ENCODE peak calls at places on chromosome 22, in six cellular contexts. One of them, this sample, is unnamed.

GRCh38 chr22:50197000-50197800 is 3.6 kb upstream of the SELENOO start:
- DNase-seq in fibroblast of villous mesenchyme: no peak
- DNase-seq in fibroblast of the aortic adventitia: no peak
- DNase-seq in progenitor cell of endocrine pancreas: no peak
- DNase-seq in nephron progenitor cell: no peak
- DNase-seq in adrenal gland: no peak
- DNase-seq in this sample: no peak

GRCh38 chr22:49936018-49936972 is 17.9 kb downstream of the CRELD2 start:
- DNase-seq in fibroblast of villous mesenchyme: peak; percentile 91
- DNase-seq in fibroblast of the aortic adventitia: peak; percentile 92
- DNase-seq in progenitor cell of endocrine pancreas: no peak
- DNase-seq in nephron progenitor cell: peak; percentile 62
- DNase-seq in adrenal gland: peak; percentile 95
- DNase-seq in this sample: peak; percentile 82

GRCh38 chr22:32237021-32237420 is 18.1 kb downstream of the SLC5A4 start:
- DNase-seq in fibroblast of villous mesenchyme: no peak
- DNase-seq in fibroblast of the aortic adventitia: no peak
- DNase-seq in progenitor cell of endocrine pancreas: no peak
- DNase-seq in nephron progenitor cell: no peak
- DNase-seq in adrenal gland: no peak
- DNase-seq in this sample: no peak

GRCh38 chr22:25909988-25910387 is 168.0 kb downstream of the MYO18B start:
- DNase-seq in fibroblast of villous mesenchyme: no peak
- DNase-seq in fibroblast of the aortic adventitia: no peak
- DNase-seq in progenitor cell of endocrine pancreas: no peak
- DNase-seq in nephron progenitor cell: no peak
- DNase-seq in adrenal gland: no peak
- DNase-seq in this sample: no peak

GRCh38 chr22:32590556-32590955 is 115.9 kb downstream of the FBXO7 start:
- DNase-seq in fibroblast of villous mesenchyme: peak; percentile 60
- DNase-seq in fibroblast of the aortic adventitia: peak; percentile 55
- DNase-seq in progenitor cell of endocrine pancreas: no peak
- DNase-seq in nephron progenitor cell: no peak
- DNase-seq in adrenal gland: no peak
- DNase-seq in this sample: no peak

GRCh38 chr22:50696251-50696798 is 23.7 kb downstream of the SHANK3 start:
- DNase-seq in fibroblast of villous mesenchyme: no peak
- DNase-seq in fibroblast of the aortic adventitia: no peak
- DNase-seq in progenitor cell of endocrine pancreas: no peak
- DNase-seq in nephron progenitor cell: no peak
- DNase-seq in adrenal gland: no peak
- DNase-seq in this sample: peak; percentile 14

GRCh38 chr22:50572965-50573364 is 5.3 kb downstream of the CPT1B start:
- DNase-seq in fibroblast of villous mesenchyme: no peak
- DNase-seq in fibroblast of the aortic adventitia: no peak
- DNase-seq in progenitor cell of endocrine pancreas: no peak
- DNase-seq in nephron progenitor cell: no peak
- DNase-seq in adrenal gland: no peak
- DNase-seq in this sample: no peak

GRCh38 chr22:25318081-25318823 is 98.8 kb downstream of the CRYBB2 start:
- DNase-seq in fibroblast of villous mesenchyme: no peak
- DNase-seq in fibroblast of the aortic adventitia: no peak
- DNase-seq in progenitor cell of endocrine pancreas: no peak
- DNase-seq in nephron progenitor cell: no peak
- DNase-seq in adrenal gland: no peak
- DNase-seq in this sample: no peak

GRCh38 chr22:39362932-39363331 is 13.1 kb downstream of the SYNGR1 start:
- DNase-seq in fibroblast of villous mesenchyme: no peak
- DNase-seq in fibroblast of the aortic adventitia: no peak
- DNase-seq in progenitor cell of endocrine pancreas: no peak
- DNase-seq in nephron progenitor cell: no peak
- DNase-seq in adrenal gland: no peak
- DNase-seq in this sample: no peak

GRCh38 chr22:22110548-22111266 is 128.1 kb upstream of the TOP3B start:
- DNase-seq in fibroblast of villous mesenchyme: peak; percentile 25
- DNase-seq in fibroblast of the aortic adventitia: peak; percentile 70
- DNase-seq in progenitor cell of endocrine pancreas: peak; percentile 46
- DNase-seq in nephron progenitor cell: peak; percentile 60
- DNase-seq in adrenal gland: peak; percentile 26
- DNase-seq in this sample: peak; percentile 79

GRCh38 chr22:26394787-26395186 is 34.3 kb upstream of the ASPHD2 start:
- DNase-seq in fibroblast of villous mesenchyme: no peak
- DNase-seq in fibroblast of the aortic adventitia: no peak
- DNase-seq in progenitor cell of endocrine pancreas: no peak
- DNase-seq in nephron progenitor cell: no peak
- DNase-seq in adrenal gland: no peak
- DNase-seq in this sample: no peak

GRCh38 chr22:45225732-45226560 is 14.7 kb downstream of the KIAA0930 start:
- DNase-seq in fibroblast of villous mesenchyme: peak; percentile 87
- DNase-seq in fibroblast of the aortic adventitia: peak; percentile 80
- DNase-seq in progenitor cell of endocrine pancreas: no peak
- DNase-seq in nephron progenitor cell: no peak
- DNase-seq in adrenal gland: peak; percentile 66
- DNase-seq in this sample: no peak

GRCh38 chr22:19423906-19424500 is 7.5 kb downstream of the HIRA start:
- DNase-seq in fibroblast of villous mesenchyme: no peak
- DNase-seq in fibroblast of the aortic adventitia: no peak
- DNase-seq in progenitor cell of endocrine pancreas: no peak
- DNase-seq in nephron progenitor cell: no peak
- DNase-seq in adrenal gland: no peak
- DNase-seq in this sample: no peak

GRCh38 chr22:44172370-44173108 is 8.2 kb upstream of the PARVG start:
- DNase-seq in fibroblast of villous mesenchyme: peak; percentile 10
- DNase-seq in fibroblast of the aortic adventitia: no peak
- DNase-seq in progenitor cell of endocrine pancreas: no peak
- DNase-seq in nephron progenitor cell: no peak
- DNase-seq in adrenal gland: peak; percentile 69
- DNase-seq in this sample: no peak

GRCh38 chr22:47452184-47452583 is 689.7 kb downstream of the TBC1D22A start:
- DNase-seq in fibroblast of villous mesenchyme: no peak
- DNase-seq in fibroblast of the aortic adventitia: no peak
- DNase-seq in progenitor cell of endocrine pancreas: no peak
- DNase-seq in nephron progenitor cell: no peak
- DNase-seq in adrenal gland: no peak
- DNase-seq in this sample: no peak

GRCh38 chr22:23264610-23265388 is 84.5 kb downstream of the BCR start:
- DNase-seq in fibroblast of villous mesenchyme: no peak
- DNase-seq in fibroblast of the aortic adventitia: no peak
- DNase-seq in progenitor cell of endocrine pancreas: no peak
- DNase-seq in nephron progenitor cell: no peak
- DNase-seq in adrenal gland: peak; percentile 86
- DNase-seq in this sample: no peak
- TF ChIP-seq CTCF in fibroblast of villous mesenchyme: no peak
- TF ChIP-seq CTCF in fibroblast of the aortic adventitia: no peak
- TF ChIP-seq CTCF in progenitor cell of endocrine pancreas: no peak
- TF ChIP-seq CTCF in nephron progenitor cell: no peak
- TF ChIP-seq CTCF in adrenal gland: no peak
- TF ChIP-seq CTCF in this sample: no peak

GRCh38 chr22:30804626-30805025 is 110.0 kb downstream of the OSBP2 start:
- DNase-seq in fibroblast of villous mesenchyme: no peak
- DNase-seq in fibroblast of the aortic adventitia: no peak
- DNase-seq in progenitor cell of endocrine pancreas: no peak
- DNase-seq in nephron progenitor cell: no peak
- DNase-seq in adrenal gland: no peak
- DNase-seq in this sample: no peak
- TF ChIP-seq CTCF in fibroblast of villous mesenchyme: no peak
- TF ChIP-seq CTCF in fibroblast of the aortic adventitia: no peak
- TF ChIP-seq CTCF in progenitor cell of endocrine pancreas: no peak
- TF ChIP-seq CTCF in nephron progenitor cell: no peak
- TF ChIP-seq CTCF in adrenal gland: no peak
- TF ChIP-seq CTCF in this sample: no peak

GRCh38 chr22:41532908-41533825 is 11.1 kb downstream of the POLR3H start:
- DNase-seq in fibroblast of villous mesenchyme: peak; percentile 65
- DNase-seq in fibroblast of the aortic adventitia: peak; percentile 63
- DNase-seq in progenitor cell of endocrine pancreas: peak; percentile 60
- DNase-seq in nephron progenitor cell: peak; percentile 87
- DNase-seq in adrenal gland: peak; percentile 70
- DNase-seq in this sample: peak; percentile 89

GRCh38 chr22:41537203-41537602 is 7.1 kb downstream of the POLR3H start:
- DNase-seq in fibroblast of villous mesenchyme: no peak
- DNase-seq in fibroblast of the aortic adventitia: no peak
- DNase-seq in progenitor cell of endocrine pancreas: no peak
- DNase-seq in nephron progenitor cell: no peak
- DNase-seq in adrenal gland: no peak
- DNase-seq in this sample: no peak

GRCh38 chr22:41534219-41534618 is 10.1 kb downstream of the POLR3H start:
- DNase-seq in fibroblast of villous mesenchyme: no peak
- DNase-seq in fibroblast of the aortic adventitia: no peak
- DNase-seq in progenitor cell of endocrine pancreas: no peak
- DNase-seq in nephron progenitor cell: no peak
- DNase-seq in adrenal gland: no peak
- DNase-seq in this sample: no peak

GRCh38 chr22:41531736-41532477 is 12.4 kb downstream of the POLR3H start:
- DNase-seq in fibroblast of villous mesenchyme: no peak
- DNase-seq in fibroblast of the aortic adventitia: no peak
- DNase-seq in progenitor cell of endocrine pancreas: no peak
- DNase-seq in nephron progenitor cell: no peak
- DNase-seq in adrenal gland: no peak
- DNase-seq in this sample: peak; percentile 58

GRCh38 chr22:41535244-41535643 is 9.0 kb downstream of the POLR3H start:
- DNase-seq in fibroblast of villous mesenchyme: peak; percentile 27
- DNase-seq in fibroblast of the aortic adventitia: no peak
- DNase-seq in progenitor cell of endocrine pancreas: no peak
- DNase-seq in nephron progenitor cell: no peak
- DNase-seq in adrenal gland: no peak
- DNase-seq in this sample: peak; percentile 43
- TF ChIP-seq CTCF in fibroblast of villous mesenchyme: peak; percentile 42
- TF ChIP-seq CTCF in fibroblast of the aortic adventitia: peak; percentile 33
- TF ChIP-seq CTCF in progenitor cell of endocrine pancreas: peak; percentile 36
- TF ChIP-seq CTCF in nephron progenitor cell: no peak
- TF ChIP-seq CTCF in adrenal gland: no peak
- TF ChIP-seq CTCF in this sample: no peak

GRCh38 chr22:38074181-38075104 is 9.5 kb downstream of the SLC16A8 start:
- DNase-seq in fibroblast of villous mesenchyme: no peak
- DNase-seq in fibroblast of the aortic adventitia: peak; percentile 29
- DNase-seq in progenitor cell of endocrine pancreas: no peak
- DNase-seq in nephron progenitor cell: peak; percentile 70
- DNase-seq in adrenal gland: no peak
- DNase-seq in this sample: peak; percentile 79
- TF ChIP-seq CTCF in fibroblast of villous mesenchyme: peak; percentile 23
- TF ChIP-seq CTCF in fibroblast of the aortic adventitia: peak; percentile 54
- TF ChIP-seq CTCF in progenitor cell of endocrine pancreas: peak; percentile 42
- TF ChIP-seq CTCF in nephron progenitor cell: peak; percentile 48
- TF ChIP-seq CTCF in adrenal gland: no peak
- TF ChIP-seq CTCF in this sample: peak; percentile 66

DNA sequence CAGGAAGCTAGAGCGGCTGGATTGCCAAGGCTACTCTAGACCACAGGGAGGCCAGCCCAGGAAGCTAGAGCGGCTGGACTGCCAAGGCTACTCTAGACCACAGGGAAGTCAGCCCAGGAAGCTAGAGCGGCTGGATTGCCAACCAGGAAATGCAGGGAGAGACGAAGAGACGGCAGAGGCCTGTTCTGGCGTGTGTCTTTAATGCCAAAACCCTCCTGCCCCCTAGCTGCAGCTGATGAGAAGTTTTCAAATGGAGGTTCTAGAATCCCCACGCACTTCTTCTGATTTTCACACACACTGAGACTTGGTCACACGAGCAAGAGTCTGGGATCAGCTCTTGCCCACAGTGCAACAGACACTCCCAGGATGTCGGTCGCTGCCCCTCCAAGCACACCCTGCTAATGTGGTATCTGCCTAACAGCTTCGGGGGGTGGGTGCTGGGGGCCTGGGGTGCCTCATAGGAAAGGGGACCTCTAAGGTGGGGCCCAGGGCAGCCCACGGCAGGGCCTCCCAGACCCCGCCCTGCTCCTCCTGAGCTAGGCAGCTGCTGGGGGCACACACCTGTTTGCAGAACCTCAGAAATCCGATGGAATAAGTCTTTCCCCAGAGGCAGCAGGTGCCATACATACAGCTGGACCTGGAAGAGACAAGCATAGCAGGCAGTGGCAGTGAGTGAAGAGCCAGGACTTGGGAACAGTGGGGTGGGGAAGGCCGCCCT is 28.5 kb downstream of the MAFF start:
- DNase-seq in fibroblast of villous mesenchyme: peak; percentile 54
- DNase-seq in fibroblast of the aortic adventitia: no peak
- DNase-seq in progenitor cell of endocrine pancreas: no peak
- DNase-seq in nephron progenitor cell: no peak
- DNase-seq in adrenal gland: no peak
- DNase-seq in this sample: no peak
- TF ChIP-seq CTCF in fibroblast of villous mesenchyme: peak; percentile 43
- TF ChIP-seq CTCF in fibroblast of the aortic adventitia: peak; percentile 32
- TF ChIP-seq CTCF in progenitor cell of endocrine pancreas: peak; percentile 41
- TF ChIP-seq CTCF in nephron progenitor cell: peak; percentile 19
- TF ChIP-seq CTCF in adrenal gland: peak; percentile 37
- TF ChIP-seq CTCF in this sample: no peak

GRCh38 chr22:48577014-48577690 is 1250.5 kb downstream of the BRD1 start:
- DNase-seq in fibroblast of villous mesenchyme: no peak
- DNase-seq in fibroblast of the aortic adventitia: no peak
- DNase-seq in progenitor cell of endocrine pancreas: no peak
- DNase-seq in nephron progenitor cell: no peak
- DNase-seq in adrenal gland: no peak
- DNase-seq in this sample: peak; percentile 19

GRCh38 chr22:48574776-48575566 is 1252.7 kb downstream of the BRD1 start:
- DNase-seq in fibroblast of villous mesenchyme: no peak
- DNase-seq in fibroblast of the aortic adventitia: no peak
- DNase-seq in progenitor cell of endocrine pancreas: peak; percentile 84
- DNase-seq in nephron progenitor cell: peak; percentile 86
- DNase-seq in adrenal gland: no peak
- DNase-seq in this sample: peak; percentile 76

GRCh38 chr22:48575567-48576332 is 1251.9 kb downstream of the BRD1 start:
- DNase-seq in fibroblast of villous mesenchyme: no peak
- DNase-seq in fibroblast of the aortic adventitia: no peak
- DNase-seq in progenitor cell of endocrine pancreas: no peak
- DNase-seq in nephron progenitor cell: peak; percentile 41
- DNase-seq in adrenal gland: no peak
- DNase-seq in this sample: peak; percentile 16

GRCh38 chr22:48577691-48578090 is 1250.0 kb downstream of the BRD1 start:
- DNase-seq in fibroblast of villous mesenchyme: no peak
- DNase-seq in fibroblast of the aortic adventitia: no peak
- DNase-seq in progenitor cell of endocrine pancreas: no peak
- DNase-seq in nephron progenitor cell: no peak
- DNase-seq in adrenal gland: no peak
- DNase-seq in this sample: peak; percentile 14

DNA sequence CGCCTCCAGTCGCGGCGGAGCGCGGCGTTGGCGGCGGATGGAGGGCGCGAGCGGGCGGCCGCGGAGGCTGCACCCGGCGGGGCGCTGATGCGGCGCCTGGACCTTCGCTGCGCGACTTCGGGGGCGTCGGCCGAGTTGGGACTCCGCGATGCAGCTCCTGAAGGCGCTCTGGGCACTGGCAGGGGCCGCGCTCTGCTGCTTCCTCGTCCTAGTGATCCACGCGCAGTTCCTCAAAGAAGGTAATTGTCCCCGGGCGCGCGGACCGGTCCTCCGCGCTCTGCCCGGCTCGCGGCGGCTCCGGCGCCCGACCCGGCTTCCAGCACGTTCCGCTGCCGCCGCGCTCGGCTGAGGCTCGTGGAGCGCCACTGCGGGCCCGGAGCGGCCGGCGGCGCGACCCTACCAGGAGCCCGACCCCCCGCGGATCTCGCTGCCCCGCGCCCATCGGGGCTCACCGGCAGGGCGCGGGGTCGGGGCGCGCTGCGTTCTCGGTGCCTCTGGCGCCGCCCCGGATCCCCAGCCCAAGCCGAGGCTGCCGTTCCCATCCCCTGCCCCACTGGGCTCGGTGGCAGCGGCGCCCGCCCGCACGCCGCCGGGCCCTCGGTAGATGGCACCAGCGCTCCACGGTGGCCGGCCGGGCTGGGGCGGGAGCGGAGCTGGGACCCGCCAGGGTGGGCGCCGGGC is 1251.2 kb downstream of the BRD1 start:
- DNase-seq in fibroblast of villous mesenchyme: no peak
- DNase-seq in fibroblast of the aortic adventitia: no peak
- DNase-seq in progenitor cell of endocrine pancreas: peak; percentile 72
- DNase-seq in nephron progenitor cell: peak; percentile 80
- DNase-seq in adrenal gland: no peak
- DNase-seq in this sample: peak; percentile 75
- TF ChIP-seq CTCF in fibroblast of villous mesenchyme: no peak
- TF ChIP-seq CTCF in fibroblast of the aortic adventitia: no peak
- TF ChIP-seq CTCF in progenitor cell of endocrine pancreas: peak; percentile 77
- TF ChIP-seq CTCF in nephron progenitor cell: peak; percentile 53
- TF ChIP-seq CTCF in adrenal gland: peak; percentile 20
- TF ChIP-seq CTCF in this sample: peak; percentile 21